ENCODE peak calls at places on chromosomes 12 and 14, in six cellular contexts. Z, L, K, D, J and P are unnamed samples.

GRCh38 chr12:44847888-44848770 is 28.0 kb downstream of the NELL2 start:
- DNase-seq in Z (no peak), J (peak), K (no peak), D (no peak), L (peak), P (no peak)

GRCh38 chr12:4664111-4664510 is 15.2 kb downstream of the NDUFA9 start:
- DNase-seq in J (no peak), D (no peak), Z (no peak), K (no peak), L (no peak), P (no peak)

GRCh38 chr14:88998027-88998426 is 173.6 kb downstream of the TTC8 start:
- DNase-seq in K (no peak), J (no peak), D (peak), L (no peak), Z (no peak), P (no peak)

GRCh38 chr12:67667276-67668073 is 18.9 kb downstream of the DYRK2 start:
- DNase-seq in D (no peak), K (no peak), J (no peak), Z (no peak), L (no peak), P (no peak)

GRCh38 chr14:36161781-36162180 is 14.7 kb downstream of the PTCSC3 start:
- DNase-seq in K (no peak), Z (peak), D (no peak), L (no peak), J (no peak), P (no peak)

GRCh38 chr12:48219635-48220034 is 16.5 kb upstream of the OR10AD1 start:
- DNase-seq in D (no peak), Z (peak), L (no peak), J (no peak), K (no peak), P (no peak)

GRCh38 chr12:26293612-26294011 is 98.2 kb downstream of the SSPN start:
- DNase-seq in L (no peak), J (no peak), Z (no peak), D (no peak), K (peak), P (no peak)

GRCh38 chr12:77625441-77625840 is 205.3 kb upstream of the NAV3 start:
- DNase-seq in D (no peak), J (no peak), Z (no peak), K (no peak), L (no peak), P (no peak)

GRCh38 chr12:30794591-30795409 is 40.0 kb upstream of the CAPRIN2 start:
- DNase-seq in Z (peak), J (no peak), K (no peak), D (no peak), L (no peak), P (no peak)

GRCh38 chr12:2982361-2982760 is 23.2 kb downstream of the TEAD4 start:
- DNase-seq in D (no peak), Z (no peak), K (no peak), J (no peak), L (no peak), P (no peak)

GRCh38 chr14:29282169-29282568 is 515.6 kb downstream of the FOXG1 start:
- DNase-seq in L (no peak), Z (no peak), D (no peak), J (no peak), K (no peak), P (no peak)

GRCh38 chr12:56866493-56866892 is 67.7 kb downstream of the SDR9C7 start:
- DNase-seq in K (no peak), Z (no peak), D (no peak), J (no peak), L (no peak), P (no peak)

GRCh38 chr14:32594766-32595165 is 265.7 kb downstream of the AKAP6 start:
- DNase-seq in K (no peak), J (no peak), D (no peak), L (no peak), Z (no peak), P (no peak)

GRCh38 chr14:57512221-57512620 is 18.6 kb upstream of the CCDC198 start:
- DNase-seq in Z (no peak), D (no peak), J (no peak), L (no peak), K (peak), P (no peak)